ENCODE peak calls at places on chromosomes 16 and 17, in six cellular contexts. Y is neuronal stem cell, F is H1, C is mesendoderm, I is H9, K is mesenchymal stem cell. A is an unnamed sample.

GRCh38 chr17:12250973-12251372 is 230.3 kb downstream of the MAP2K4 start:
- DNase-seq in Y (no peak), F (no peak), C (no peak), I (no peak), K (no peak), A (no peak)

GRCh38 chr16:59205403-59205802 is 471.3 kb upstream of the GOT2 start:
- DNase-seq in Y (no peak), F (no peak), C (no peak), I (no peak), K (no peak), A (no peak)

GRCh38 chr17:72632026-72632684 is 460.3 kb downstream of the SLC39A11 start:
- DNase-seq in Y (no peak), F (no peak), C (no peak), I (no peak), K (no peak), A (no peak)

GRCh38 chr16:59067207-59067606 is 333.1 kb upstream of the GOT2 start:
- DNase-seq in Y (no peak), F (no peak), C (peak), I (no peak), K (no peak), A (peak)

GRCh38 chr16:54207837-54208236 is 78.8 kb downstream of the IRX3 start:
- DNase-seq in Y (no peak), F (no peak), C (peak), I (no peak), K (no peak), A (no peak)

GRCh38 chr16:73000020-73000906 is 47.7 kb downstream of the ZFHX3 start:
- DNase-seq in Y (no peak), F (no peak), C (no peak), I (no peak), K (no peak), A (no peak)

GRCh38 chr17:37789166-37789565 is 44.3 kb upstream of the HNF1B start:
- DNase-seq in Y (no peak), F (no peak), C (no peak), I (no peak), K (no peak), A (no peak)

GRCh38 chr16:67673712-67674580 is 7.3 kb downstream of the C16orf86 start:
- DNase-seq in Y (no peak), F (no peak), C (no peak), I (no peak), K (no peak), A (no peak)

GRCh38 chr17:42203354-42203753 is 9.1 kb upstream of the GHDC start:
- DNase-seq in Y (no peak), F (no peak), C (no peak), I (no peak), K (no peak), A (no peak)

GRCh38 chr16:9126609-9127008 is 35.2 kb downstream of the HAPSTR1 start:
- DNase-seq in Y (no peak), F (no peak), C (no peak), I (no peak), K (no peak), A (no peak)

GRCh38 chr16:27829975-27830374 is 233.5 kb downstream of the GSG1L start:
- DNase-seq in Y (no peak), F (no peak), C (no peak), I (no peak), K (no peak), A (no peak)

GRCh38 chr16:73753931-73754330 is 542.7 kb upstream of the PSMD7 start:
- DNase-seq in Y (no peak), F (no peak), C (no peak), I (no peak), K (no peak), A (no peak)

GRCh38 chr17:49557204-49558024 is 18.3 kb upstream of the NXPH3 start:
- DNase-seq in Y (no peak), F (no peak), C (peak), I (peak), K (peak), A (peak)

GRCh38 chr17:38562215-38562569 is 43.6 kb downstream of the SRCIN1 start:
- DNase-seq in Y (no peak), F (no peak), C (no peak), I (no peak), K (no peak), A (no peak)

GRCh38 chr16:51442140-51442539 is 291.1 kb upstream of the SALL1 start:
- DNase-seq in Y (no peak), F (no peak), C (no peak), I (no peak), K (no peak), A (no peak)

GRCh38 chr17:1367351-1367745 is 32.7 kb downstream of the YWHAE start:
- DNase-seq in Y (no peak), F (no peak), C (no peak), I (no peak), K (no peak), A (peak)

GRCh38 chr16:75246504-75247205 is 4.8 kb downstream of the BCAR1 start:
- DNase-seq in Y (no peak), F (no peak), C (no peak), I (no peak), K (peak), A (peak)

GRCh38 chr16:4288148-4288921 is 15.5 kb upstream of the TFAP4 start:
- DNase-seq in Y (peak), F (no peak), C (peak), I (peak), K (peak), A (peak)

GRCh38 chr17:65104541-65104940 is 32.6 kb upstream of the RGS9 start:
- DNase-seq in Y (no peak), F (no peak), C (no peak), I (no peak), K (no peak), A (no peak)

GRCh38 chr17:48907713-48908046 is 527 bp upstream of the UBE2Z start:
- DNase-seq in Y (no peak), F (no peak), C (peak), I (no peak), K (peak), A (peak)

GRCh38 chr16:89489040-89489721 is 1.2 kb downstream of the ANKRD11 start:
- DNase-seq in Y (peak), F (peak), C (peak), I (peak), K (peak), A (peak)

GRCh38 chr16:80527297-80527696 is 13.5 kb upstream of the DYNLRB2 start:
- DNase-seq in Y (peak), F (no peak), C (peak), I (peak), K (no peak), A (peak)

GRCh38 chr17:51251010-51251409 is 8.8 kb downstream of the MBTD1 start:
- DNase-seq in Y (no peak), F (no peak), C (no peak), I (no peak), K (no peak), A (peak)

GRCh38 chr16:31360296-31360695 is 5.3 kb downstream of the ITGAX start:
- DNase-seq in Y (no peak), F (no peak), C (no peak), I (no peak), K (no peak), A (no peak)

GRCh38 chr17:77894126-77894956 is 64.2 kb upstream of the TNRC6C start:
- DNase-seq in Y (no peak), F (no peak), C (no peak), I (no peak), K (no peak), A (no peak)

GRCh38 chr17:62807812-62808575 is at the start of gene MARCHF10:
- DNase-seq in Y (peak), F (no peak), C (peak), I (peak), K (no peak), A (no peak)

GRCh38 chr17:79984877-79985276 is 50.8 kb downstream of the TBC1D16 start:
- DNase-seq in Y (no peak), F (no peak), C (peak), I (peak), K (no peak), A (no peak)

GRCh38 chr16:21060027-21060510 is 90.6 kb downstream of the DNAH3 start:
- DNase-seq in Y (no peak), F (no peak), C (no peak), I (no peak), K (no peak), A (no peak)

GRCh38 chr17:78088529-78088928 is 40.0 kb downstream of the TMC6 start:
- DNase-seq in Y (no peak), F (no peak), C (no peak), I (no peak), K (no peak), A (no peak)

GRCh38 chr16:2237552-2238395 is 1.5 kb downstream of the DNASE1L2 start:
- DNase-seq in Y (no peak), F (no peak), C (peak), I (peak), K (no peak), A (no peak)

GRCh38 chr17:32136856-32137255 is 5.4 kb upstream of the RHOT1 start:
- DNase-seq in Y (no peak), F (no peak), C (peak), I (no peak), K (no peak), A (no peak)

GRCh38 chr17:8602679-8603078 is 27.8 kb downstream of the MYH10 start:
- DNase-seq in Y (no peak), F (no peak), C (no peak), I (no peak), K (no peak), A (no peak)
- H2BK15ac ChIP-seq in Y (no peak), F (no peak), C (no peak), I (no peak), K (no peak), A (no peak)

DNA sequence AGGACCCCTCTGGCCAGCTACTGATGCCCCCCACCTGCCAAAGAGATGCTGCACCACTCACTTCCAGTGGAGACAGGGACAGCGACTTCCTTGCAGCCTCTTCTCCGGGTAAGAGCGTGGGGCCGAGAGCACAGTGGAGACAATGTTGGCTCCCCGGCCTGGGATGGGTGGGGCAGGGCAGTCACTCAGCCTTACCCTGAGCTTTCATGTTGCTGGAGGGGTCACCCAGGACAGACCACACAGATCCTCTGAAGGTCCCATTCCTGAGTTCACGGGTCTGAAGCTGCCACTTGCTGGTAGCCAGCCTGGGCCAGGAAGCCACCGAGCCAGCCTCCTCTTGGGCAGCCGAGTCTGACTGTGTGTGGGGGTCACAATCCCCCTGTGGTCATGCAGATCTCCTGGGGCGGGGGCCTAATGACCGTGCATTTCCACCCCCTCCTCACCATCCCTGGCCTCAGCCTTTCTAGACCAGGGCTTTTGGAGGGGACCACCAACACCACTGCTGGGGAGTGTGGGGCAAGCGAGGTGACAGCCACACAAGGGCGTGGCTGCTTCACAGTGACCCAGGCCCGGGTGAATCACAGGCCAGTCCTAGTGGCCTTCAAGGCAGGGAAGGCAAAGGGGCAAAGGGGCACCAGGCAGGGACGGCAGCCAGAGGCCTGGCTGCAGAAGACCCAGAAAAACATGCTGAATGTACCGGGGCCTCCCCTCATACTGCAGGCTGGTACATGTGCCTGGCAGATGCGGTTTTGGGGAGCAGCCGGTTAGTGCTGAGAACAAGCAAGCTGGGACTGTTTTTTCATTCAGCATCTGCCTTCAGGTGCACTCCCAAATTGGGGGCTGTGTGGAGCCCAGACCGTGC is 10.4 kb downstream of the TAF1C start:
- DNase-seq in Y (no peak), F (no peak), C (no peak), I (no peak), K (no peak), A (no peak)
- H3K9ac ChIP-seq in Y (no peak), F (no peak), C (no peak), I (no peak), K (peak), A (peak)

GRCh38 chr16:6247150-6247549 is 1085.5 kb upstream of the RBFOX1 start:
- DNase-seq in Y (no peak), F (no peak), C (no peak), I (no peak), K (no peak), A (no peak)

GRCh38 chr16:6247771-6248170 is 1084.9 kb upstream of the RBFOX1 start:
- DNase-seq in Y (no peak), F (no peak), C (no peak), I (no peak), K (no peak), A (no peak)

GRCh38 chr16:6249863-6250262 is 1082.8 kb upstream of the RBFOX1 start:
- DNase-seq in Y (no peak), F (no peak), C (peak), I (no peak), K (no peak), A (no peak)

DNA sequence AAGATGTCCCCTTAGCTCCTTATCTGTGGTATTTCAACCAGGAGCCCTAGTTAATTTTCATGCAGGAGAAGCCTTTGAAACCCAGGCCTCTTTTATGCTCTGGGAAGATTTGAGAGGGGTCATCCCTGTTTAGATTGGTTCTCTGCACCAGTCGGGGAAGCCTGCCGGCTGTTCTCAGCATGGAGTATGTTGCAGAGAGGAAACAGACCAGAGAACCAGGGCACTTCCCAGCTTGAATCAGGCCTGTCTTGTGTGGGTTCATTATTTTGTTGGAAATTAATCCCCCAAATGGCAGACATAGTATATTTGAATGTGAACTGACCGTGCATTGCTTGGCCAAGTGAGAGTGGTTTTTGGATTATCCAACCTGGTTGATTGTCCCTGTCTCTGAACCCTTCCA is 1082.1 kb upstream of the RBFOX1 start:
- DNase-seq in Y (no peak), F (no peak), C (peak), I (no peak), K (no peak), A (no peak)
- H2BK15ac ChIP-seq in Y (no peak), F (no peak), C (no peak), I (no peak), K (no peak), A (no peak)

GRCh38 chr16:14399397-14400284 is 230.4 kb downstream of the PARN start:
- DNase-seq in Y (no peak), F (no peak), C (no peak), I (no peak), K (peak), A (peak)
- H3K9ac ChIP-seq in Y (no peak), F (no peak), C (no peak), I (no peak), K (peak), A (no peak)

DNA sequence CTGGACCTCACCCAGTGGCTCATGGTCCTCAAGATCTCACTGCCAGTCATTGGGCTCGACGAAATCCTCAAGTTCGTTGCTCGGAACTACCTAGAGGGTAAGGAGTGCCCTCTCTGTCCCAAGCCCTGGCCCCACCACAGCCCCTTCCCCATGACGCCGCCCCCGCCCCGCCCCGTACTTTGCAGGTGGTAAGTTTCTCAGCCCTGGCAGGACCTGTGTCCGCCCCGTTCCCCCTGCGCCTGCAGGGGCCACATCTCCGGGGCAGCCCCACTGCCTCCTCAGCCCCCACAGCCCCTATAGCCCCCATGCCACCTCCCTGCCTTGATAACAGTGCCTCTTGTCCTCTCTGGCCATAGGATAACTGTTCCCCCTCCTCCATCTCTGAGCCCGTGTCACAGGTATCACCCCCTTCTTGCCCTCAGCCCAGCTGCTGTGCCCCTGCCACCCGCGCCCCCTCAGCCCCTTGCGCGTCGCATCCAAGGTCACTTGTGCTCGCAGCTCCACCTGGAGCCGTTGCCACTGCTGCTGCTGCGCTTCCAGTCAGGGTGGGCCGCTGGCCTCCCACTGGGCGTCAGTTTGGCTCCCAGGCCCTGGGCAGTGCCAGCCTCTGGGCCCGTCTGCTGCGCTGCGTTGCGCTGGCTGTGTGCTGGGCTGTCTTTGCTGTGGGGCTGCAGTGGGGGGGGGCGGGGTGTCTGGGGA is 21.5 kb downstream of the RABEP2 start:
- DNase-seq in Y (no peak), F (no peak), C (no peak), I (no peak), K (no peak), A (no peak)
- H2BK15ac ChIP-seq in Y (no peak), F (no peak), C (no peak), I (no peak), K (no peak), A (no peak)

DNA sequence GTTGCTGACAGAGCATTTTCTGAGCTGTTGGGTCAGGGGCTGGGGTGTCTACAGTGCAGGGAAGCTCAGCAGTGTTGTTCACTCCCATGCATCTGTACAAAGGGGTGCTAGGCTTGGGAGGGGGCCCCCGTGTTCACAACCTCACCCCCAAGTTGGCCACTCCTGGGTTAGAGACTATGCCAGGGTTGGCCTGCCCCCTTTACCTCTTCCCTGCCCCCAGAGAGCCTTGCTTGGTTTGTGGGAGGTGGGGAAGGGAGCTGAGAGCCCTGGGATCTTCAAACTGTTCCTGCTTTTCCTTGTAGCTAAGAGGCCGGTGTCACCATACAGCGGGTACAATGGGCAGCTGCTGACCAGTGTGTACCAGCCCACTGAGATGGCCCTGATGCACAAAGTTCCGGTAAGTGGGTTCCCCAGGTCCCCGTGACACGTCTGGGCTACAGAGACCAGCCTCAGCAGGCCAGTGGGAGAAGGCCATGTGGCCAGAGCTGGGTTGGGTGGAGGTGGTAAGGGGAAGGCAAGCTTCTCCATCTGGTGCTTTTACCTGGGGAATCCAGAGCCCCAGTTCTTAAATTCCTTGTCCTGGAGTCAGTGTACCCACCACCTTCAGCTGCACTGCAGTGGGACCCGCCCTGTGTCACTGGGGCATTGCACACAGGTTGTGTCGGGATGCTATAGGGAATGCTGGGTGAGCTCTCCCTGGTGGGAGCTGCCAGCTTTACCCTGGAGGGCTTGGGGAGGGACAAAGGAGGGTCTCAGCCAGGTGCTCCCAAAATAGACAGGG is 11.8 kb downstream of the GPRC5C start:
- DNase-seq in Y (no peak), F (no peak), C (no peak), I (no peak), K (no peak), A (no peak)
- H3K9ac ChIP-seq in Y (no peak), F (no peak), C (no peak), I (no peak), K (peak), A (no peak)

GRCh38 chr17:17528696-17529652 is 32.8 kb upstream of the RASD1 start:
- DNase-seq in Y (no peak), F (no peak), C (no peak), I (no peak), K (no peak), A (no peak)
- H2BK15ac ChIP-seq in Y (peak), F (no peak), C (no peak), I (no peak), K (no peak), A (no peak)

DNA sequence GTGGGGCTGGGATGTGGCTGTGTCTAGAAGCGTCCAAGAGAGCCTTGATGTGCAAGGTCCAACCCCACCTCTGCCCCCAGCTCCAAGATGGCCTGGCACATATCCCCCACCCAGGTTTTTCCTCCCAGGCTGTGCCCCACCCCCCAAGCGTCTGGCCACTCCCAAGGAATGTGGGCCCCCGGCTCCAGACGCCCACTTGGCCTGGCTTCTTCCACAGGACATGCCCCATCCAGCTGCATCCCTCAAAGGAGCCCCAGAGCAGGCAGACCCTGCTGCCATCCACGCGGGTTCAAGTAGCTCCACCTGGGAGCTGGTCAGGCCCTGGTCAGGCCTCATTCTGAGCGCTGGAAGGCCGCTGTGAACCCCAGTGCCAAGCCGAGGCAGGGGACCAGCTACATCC is 3.2 kb downstream of the CAMKK1 start:
- DNase-seq in Y (no peak), F (no peak), C (no peak), I (no peak), K (no peak), A (no peak)
- H3K9ac ChIP-seq in Y (peak), F (no peak), C (no peak), I (no peak), K (peak), A (no peak)

DNA sequence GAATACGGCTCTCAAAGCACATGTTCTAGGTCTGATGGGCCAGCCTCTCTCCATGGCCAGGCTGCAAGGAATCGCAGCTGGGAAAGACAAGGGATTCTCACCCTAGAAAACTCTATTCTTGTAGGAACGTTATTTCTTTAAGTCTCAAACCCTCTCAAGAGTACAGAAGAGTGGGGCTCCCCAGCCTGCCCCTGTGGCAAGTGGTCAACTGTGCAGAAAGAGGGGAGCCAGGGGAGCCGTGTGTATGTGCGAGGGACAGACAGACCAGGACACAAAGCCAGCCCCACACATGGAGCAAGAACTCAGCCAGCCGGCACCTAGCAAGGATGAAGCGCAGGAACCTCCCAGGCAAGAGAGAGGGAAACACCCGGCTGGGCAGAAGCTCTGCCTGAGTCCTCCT is 16.4 kb downstream of the KIFC3 start:
- DNase-seq in Y (no peak), F (no peak), C (no peak), I (no peak), K (no peak), A (no peak)
- H2BK15ac ChIP-seq in Y (no peak), F (no peak), C (no peak), I (no peak), K (no peak), A (no peak)

A was measured in IMR-90.